ENCODE peak calls at places on chromosomes 12 and 14, in eight cellular contexts. W is myocyte; F is OCI-LY7; E is retina; G is ELF-1; D is endothelial cell; S is anterior cingulate cortex; X is stimulated activated CD8-positive, alpha-beta memory T cell treated with anti-CD3 and anti-CD28 coated beads, Interleukin-12 subunit alpha, Interleukin-12 subunit beta, amount 100 ng/mL, for 4 hours. B is an unnamed sample.

GRCh38 chr12:118033331-118033730 is 16.8 kb downstream of the RFC5 start:
- DNase-seq in W (no peak), F (no peak), E (no peak), G (no peak), D (no peak), S (no peak), X (no peak), B (no peak)

GRCh38 chr12:105740970-105741725 is 397.6 kb downstream of the NUAK1 start:
- DNase-seq in W (peak; percentile 92), F (no peak), E (no peak), G (no peak), D (no peak), S (peak; percentile 69), X (no peak), B (no peak)

GRCh38 chr12:41287500-41287899 is 99.4 kb downstream of the PDZRN4 start:
- DNase-seq in W (no peak), F (no peak), E (peak; percentile 16), G (no peak), D (no peak), S (no peak), X (no peak), B (no peak)

GRCh38 chr12:57521475-57522018 is 1.1 kb upstream of the MBD6 start:
- DNase-seq in W (no peak), F (no peak), E (no peak), G (peak; percentile 79), D (peak; percentile 55), S (peak; percentile 19), X (no peak), B (peak; percentile 78)

GRCh38 chr12:32159381-32159780 is 52.7 kb downstream of the BICD1 start:
- DNase-seq in W (peak; percentile 94), F (no peak), E (no peak), G (no peak), D (no peak), S (no peak), X (no peak), B (no peak)

GRCh38 chr12:66132408-66132807 is 1.9 kb upstream of the LLPH start:
- DNase-seq in W (peak; percentile 27), F (no peak), E (no peak), G (peak; percentile 60), D (no peak), S (no peak), X (no peak), B (no peak)

GRCh38 chr12:119020377-119021360 is 39.3 kb downstream of the SRRM4 start:
- DNase-seq in W (no peak), F (peak; percentile 2), E (peak; percentile 45), G (peak; percentile 71), D (peak; percentile 49), S (no peak), X (no peak), B (no peak)

GRCh38 chr14:71048393-71048792 is 141.1 kb downstream of the PCNX1 start:
- DNase-seq in W (no peak), F (no peak), E (no peak), G (no peak), D (no peak), S (no peak), X (no peak), B (no peak)

GRCh38 chr12:120412421-120412820 is 25.5 kb upstream of the COX6A1 start:
- DNase-seq in W (no peak), F (no peak), E (no peak), G (no peak), D (no peak), S (no peak), X (no peak), B (no peak)

GRCh38 chr12:26767116-26767515 is 65.9 kb downstream of the ITPR2 start:
- DNase-seq in W (no peak), F (no peak), E (no peak), G (no peak), D (no peak), S (no peak), X (no peak), B (no peak)

GRCh38 chr12:101875112-101875961 is 2.0 kb upstream of the DRAM1 start:
- DNase-seq in W (no peak), F (no peak), E (no peak), G (no peak), D (no peak), S (no peak), X (no peak), B (no peak)

GRCh38 chr12:6276936-6277615 is 33.4 kb upstream of the PLEKHG6 start:
- DNase-seq in W (no peak), F (no peak), E (no peak), G (peak; percentile 56), D (no peak), S (no peak), X (no peak), B (no peak)

GRCh38 chr12:122999986-123000420 is 19.5 kb downstream of the ARL6IP4 start:
- DNase-seq in W (no peak), F (no peak), E (no peak), G (no peak), D (no peak), S (no peak), X (no peak), B (no peak)

GRCh38 chr14:39303100-39303499 is 69.4 kb downstream of the MIA2 start:
- DNase-seq in W (no peak), F (no peak), E (no peak), G (no peak), D (no peak), S (no peak), X (no peak), B (no peak)

GRCh38 chr12:132660047-132660446 is 27.1 kb downstream of the POLE start:
- DNase-seq in W (no peak), F (no peak), E (no peak), G (no peak), D (no peak), S (no peak), X (no peak), B (no peak)

GRCh38 chr12:120093592-120094355 is 22.8 kb downstream of the RAB35 start:
- DNase-seq in W (no peak), F (no peak), E (peak; percentile 80), G (peak; percentile 91), D (no peak), S (peak; percentile 41), X (no peak), B (no peak)

GRCh38 chr12:130571089-130571488 is 145.0 kb downstream of the RIMBP2 start:
- DNase-seq in W (no peak), F (peak; percentile 4), E (no peak), G (no peak), D (no peak), S (no peak), X (no peak), B (no peak)

GRCh38 chr12:65962921-65963883 is 138.9 kb downstream of the HMGA2 start:
- DNase-seq in W (no peak), F (peak; percentile 6), E (peak; percentile 34), G (peak; percentile 53), D (peak; percentile 34), S (no peak), X (no peak), B (no peak)

GRCh38 chr12:69824956-69825355 is at the start of gene MYRFL:
- DNase-seq in W (no peak), F (no peak), E (no peak), G (no peak), D (no peak), S (no peak), X (no peak), B (no peak)

GRCh38 chr12:88538250-88538649 is 42.0 kb downstream of the KITLG start:
- DNase-seq in W (no peak), F (no peak), E (no peak), G (no peak), D (no peak), S (no peak), X (no peak), B (no peak)

GRCh38 chr14:71333705-71334104 is 426.4 kb downstream of the PCNX1 start:
- DNase-seq in W (no peak), F (no peak), E (no peak), G (no peak), D (no peak), S (no peak), X (no peak), B (no peak)

GRCh38 chr14:105857816-105858675 is 331.7 kb downstream of the TMEM121 start:
- DNase-seq in W (no peak), F (peak; percentile 54), E (no peak), G (peak; percentile 21), D (no peak), S (no peak), X (no peak), B (no peak)

GRCh38 chr14:60981626-60982455 is 796 bp downstream of the SLC38A6 start:
- DNase-seq in W (peak; percentile 77), F (no peak), E (peak; percentile 22), G (no peak), D (no peak), S (no peak), X (no peak), B (no peak)

GRCh38 chr12:57628280-57629191 is 4.5 kb downstream of the B4GALNT1 start:
- DNase-seq in W (no peak), F (no peak), E (peak; percentile 4), G (no peak), D (peak; percentile 2), S (no peak), X (no peak), B (no peak)

GRCh38 chr12:81610955-81611889 is 147.9 kb downstream of the PPFIA2 start:
- DNase-seq in W (no peak), F (peak; percentile 2), E (no peak), G (peak; percentile 5), D (peak; percentile 9), S (no peak), X (no peak), B (no peak)

GRCh38 chr14:102215522-102216250 is 76.0 kb downstream of the WDR20 start:
- DNase-seq in W (no peak), F (no peak), E (peak; percentile 68), G (no peak), D (no peak), S (no peak), X (no peak), B (no peak)

GRCh38 chr14:59208224-59208814 is 19.9 kb downstream of the DAAM1 start:
- DNase-seq in W (peak; percentile 7), F (no peak), E (no peak), G (no peak), D (no peak), S (no peak), X (no peak), B (no peak)

GRCh38 chr14:23529016-23529740 is 22.4 kb downstream of the ZFHX2 start:
- DNase-seq in W (no peak), F (no peak), E (no peak), G (no peak), D (no peak), S (no peak), X (no peak), B (no peak)

GRCh38 chr12:1773937-1774655 is 46.3 kb upstream of the LRTM2 start:
- DNase-seq in W (peak; percentile 66), F (no peak), E (no peak), G (no peak), D (no peak), S (no peak), X (no peak), B (no peak)

GRCh38 chr12:123533672-123534643 is at the start of gene RILPL1:
- DNase-seq in W (peak; percentile 69), F (peak; percentile 61), E (peak; percentile 84), G (peak; percentile 92), D (peak; percentile 66), S (peak; percentile 66), X (peak; percentile 32), B (peak; percentile 75)

GRCh38 chr12:2794261-2794735 is 472 bp upstream of the FKBP4 start:
- DNase-seq in W (no peak), F (peak; percentile 7), E (peak; percentile 91), G (no peak), D (no peak), S (peak; percentile 65), X (peak; percentile 15), B (peak; percentile 11)

GRCh38 chr14:101359221-101360044 is 201.9 kb upstream of the DIO3 start:
- DNase-seq in W (no peak), F (peak; percentile 75), E (no peak), G (peak; percentile 31), D (no peak), S (no peak), X (no peak), B (no peak)

B was measured in stimulated activated effector memory CD8-positive, alpha-beta T cell treated with anti-CD3 and anti-CD28 coated beads, Interleukin-12 subunit alpha, Interleukin-12 subunit beta, amount 100 ng/mL, for 72 hours.